ENCODE peak calls at places on chromosomes 12 and 14, in eight cellular contexts. V, W, F, U, T, Y, M and G are unnamed samples.

GRCh38 chr12:132145334-132145733 is 1.1 kb downstream of the NOC4L start:
- DNase-seq in M (no peak), T (no peak), Y (no peak), U (no peak), W (no peak), V (peak), F (no peak), G (no peak)

GRCh38 chr14:95045255-95045701 is 112.1 kb downstream of the DICER1 start:
- DNase-seq in V (no peak), M (no peak), F (no peak), W (no peak), U (no peak), T (no peak), Y (no peak), G (no peak)

GRCh38 chr12:68805592-68806120 is 2.3 kb upstream of the MDM2 start:
- DNase-seq in W (no peak), F (no peak), Y (no peak), U (no peak), V (no peak), T (no peak), M (no peak), G (peak)

GRCh38 chr12:126926023-126926600 is 1340.9 kb upstream of the TMEM132C start:
- DNase-seq in Y (peak), U (no peak), V (no peak), T (no peak), M (no peak), F (no peak), W (no peak), G (no peak)

GRCh38 chr14:79254069-79254775 is 957.1 kb downstream of the DIO2 start:
- DNase-seq in V (no peak), U (no peak), Y (no peak), T (no peak), W (no peak), F (no peak), M (no peak), G (peak)

GRCh38 chr12:45558353-45558752 is 171.2 kb upstream of the ARID2 start:
- DNase-seq in F (no peak), V (no peak), M (no peak), Y (no peak), U (no peak), W (no peak), T (no peak), G (no peak)

GRCh38 chr14:76926521-76927251 is 100.5 kb downstream of the LRRC74A start:
- DNase-seq in T (peak), V (peak), Y (no peak), F (no peak), U (no peak), W (no peak), M (no peak), G (peak)

GRCh38 chr12:27422697-27423096 is 23.8 kb upstream of the SMCO2 start:
- DNase-seq in M (no peak), W (no peak), T (no peak), U (no peak), Y (no peak), V (no peak), F (no peak), G (no peak)

GRCh38 chr12:88185988-88186387 is 43.9 kb downstream of the TMTC3 start:
- DNase-seq in Y (peak), F (no peak), M (no peak), V (no peak), W (no peak), U (no peak), T (no peak), G (peak)

GRCh38 chr12:91630118-91630517 is 447.5 kb upstream of the DCN start:
- DNase-seq in W (no peak), Y (no peak), F (no peak), M (no peak), V (peak), U (no peak), T (no peak), G (no peak)

GRCh38 chr12:105194947-105195346 is 41.0 kb downstream of the APPL2 start:
- DNase-seq in M (no peak), T (no peak), W (no peak), U (no peak), F (no peak), Y (no peak), V (no peak), G (no peak)

GRCh38 chr12:130933269-130933995 is 20.3 kb upstream of the ADGRD1 start:
- DNase-seq in Y (no peak), T (no peak), U (no peak), M (no peak), W (no peak), V (no peak), F (no peak), G (no peak)

GRCh38 chr14:65222434-65222833 is 120.1 kb upstream of the MAX start:
- DNase-seq in Y (no peak), U (peak), F (no peak), T (peak), M (peak), W (no peak), V (peak), G (peak)

GRCh38 chr12:68317047-68317667 is 15.0 kb downstream of the MDM1 start:
- DNase-seq in U (no peak), V (peak), T (peak), F (peak), W (peak), Y (no peak), M (no peak), G (peak)

GRCh38 chr14:57346741-57347140 is 43.6 kb upstream of the NAA30 start:
- DNase-seq in V (no peak), F (no peak), W (peak), Y (no peak), U (no peak), T (no peak), M (no peak), G (no peak)

GRCh38 chr12:68286396-68286795 is 33.0 kb upstream of the IL22 start:
- DNase-seq in Y (no peak), T (no peak), V (no peak), M (no peak), U (no peak), W (no peak), F (no peak), G (no peak)

GRCh38 chr14:90518941-90519256 is 122.1 kb downstream of the CALM1 start:
- DNase-seq in F (no peak), V (no peak), Y (no peak), W (peak), T (peak), M (no peak), U (peak), G (peak)

GRCh38 chr14:71616013-71616412 is 316.2 kb upstream of the RGS6 start:
- DNase-seq in M (no peak), V (no peak), Y (no peak), W (no peak), F (no peak), U (no peak), T (no peak), G (no peak)
- TF ChIP-seq USF2 in M (no peak), V (no peak), Y (no peak), W (no peak), F (no peak), U (no peak), T (no peak), G (no peak)

GRCh38 chr14:49896956-49897355 is 4.1 kb downstream of the ARF6 start:
- DNase-seq in V (peak), W (no peak), M (no peak), F (no peak), U (no peak), Y (no peak), T (no peak), G (no peak)

GRCh38 chr14:49892636-49893308 is at the start of gene ARF6:
- DNase-seq in T (peak), W (peak), V (peak), M (peak), Y (peak), U (peak), F (peak), G (peak)

GRCh38 chr14:49895480-49895879 is 2.6 kb downstream of the ARF6 start:
- DNase-seq in U (no peak), Y (no peak), F (no peak), V (no peak), M (no peak), W (no peak), T (no peak), G (no peak)

GRCh38 chr14:49892301-49892635 is 614 bp upstream of the ARF6 start:
- DNase-seq in V (peak), Y (peak), W (peak), M (no peak), F (peak), U (no peak), T (no peak), G (peak)

GRCh38 chr14:49893309-49894213 is 679 bp downstream of the ARF6 start:
- DNase-seq in U (no peak), Y (no peak), W (no peak), V (peak), M (no peak), F (peak), T (peak), G (no peak)
- TF ChIP-seq USF2 in U (no peak), Y (no peak), W (no peak), V (no peak), M (no peak), F (no peak), T (no peak), G (no peak)

DNA sequence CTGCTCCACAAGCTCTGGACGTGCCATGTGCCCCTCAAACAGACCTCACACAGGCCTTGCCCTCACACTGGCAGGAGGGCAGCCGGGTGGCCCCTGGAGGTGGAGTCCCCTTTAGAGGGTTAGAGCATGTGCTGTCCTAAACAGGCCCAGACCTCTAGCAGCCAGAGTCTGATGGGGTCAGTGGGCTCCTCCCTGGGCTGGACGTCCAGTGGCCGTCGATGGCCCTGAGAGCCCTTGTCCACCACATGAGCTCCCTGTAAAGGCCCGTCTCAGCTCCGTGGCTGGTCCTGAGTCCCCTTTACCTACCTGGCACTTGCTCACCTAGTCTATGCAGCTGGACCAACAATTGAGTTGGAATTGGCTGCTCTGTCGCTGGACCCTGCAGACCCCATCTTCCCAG is 3.8 kb downstream of the TMEM179 start:
- DNase-seq in W (no peak), M (no peak), T (no peak), V (peak), Y (no peak), F (no peak), U (no peak), G (no peak)
- TF ChIP-seq USF2 in W (no peak), M (no peak), T (no peak), V (no peak), Y (no peak), F (no peak), U (no peak), G (no peak)

GRCh38 chr14:24673534-24674203 is 39.7 kb upstream of the GZMB start:
- DNase-seq in F (no peak), T (no peak), W (no peak), U (no peak), M (no peak), Y (peak), V (no peak), G (no peak)
- TF ChIP-seq USF2 in F (no peak), T (no peak), W (no peak), U (no peak), M (no peak), Y (no peak), V (no peak), G (no peak)